ENCODE peak calls at places on chromosomes 13 and 19, in seven cellular contexts. R is heart right ventricle, W is mammary epithelial cell, D is OCI-LY7, T is psoas muscle, J is GM06990, Q is AG04449. L is an unnamed sample.

GRCh38 chr13:112444001-112444311 is 67.8 kb downstream of the SPACA7 start:
- DNase-seq in R (peak), W (peak), D (peak), T (peak), J (peak), Q (no peak), L (peak)

GRCh38 chr19:55251296-55252081 is 7.3 kb downstream of the PPP6R1 start:
- DNase-seq in R (no peak), W (no peak), D (peak), T (peak), J (no peak), Q (no peak), L (no peak)

GRCh38 chr13:111907341-111907880 is 159.5 kb upstream of the SOX1 start:
- DNase-seq in R (no peak), W (no peak), D (no peak), T (no peak), J (no peak), Q (no peak), L (no peak)

GRCh38 chr13:52348983-52349780 is 56.8 kb downstream of the THSD1 start:
- DNase-seq in R (no peak), W (peak), D (no peak), T (no peak), J (no peak), Q (no peak), L (peak)

GRCh38 chr19:18387395-18387794 is 1.4 kb downstream of the GDF15 start:
- DNase-seq in R (no peak), W (no peak), D (no peak), T (no peak), J (no peak), Q (no peak), L (no peak)

GRCh38 chr19:53912653-53913052 is 3.6 kb downstream of the CACNG7 start:
- DNase-seq in R (no peak), W (no peak), D (peak), T (no peak), J (no peak), Q (no peak), L (no peak)

GRCh38 chr19:42606660-42607351 is 12.1 kb upstream of the CEACAM8 start:
- DNase-seq in R (peak), W (peak), D (peak), T (no peak), J (no peak), Q (no peak), L (peak)

GRCh38 chr13:113535381-113535781 is 44.9 kb upstream of the DCUN1D2 start:
- DNase-seq in R (no peak), W (no peak), D (no peak), T (no peak), J (no peak), Q (no peak), L (no peak)

GRCh38 chr13:29140277-29140676 is 320.1 kb downstream of the MTUS2 start:
- DNase-seq in R (no peak), W (no peak), D (no peak), T (no peak), J (no peak), Q (peak), L (no peak)

GRCh38 chr13:73325351-73326214 is 266.8 kb downstream of the KLF5 start:
- DNase-seq in R (no peak), W (peak), D (no peak), T (no peak), J (no peak), Q (no peak), L (no peak)

GRCh38 chr13:112888238-112889111 is 80.5 kb upstream of the MCF2L start:
- DNase-seq in R (no peak), W (no peak), D (no peak), T (peak), J (no peak), Q (no peak), L (no peak)

GRCh38 chr19:18469245-18470107 is 31.5 kb upstream of the ISYNA1 start:
- DNase-seq in R (peak), W (no peak), D (peak), T (peak), J (peak), Q (no peak), L (no peak)

GRCh38 chr19:18373892-18374629 is 11.9 kb upstream of the GDF15 start:
- DNase-seq in R (peak), W (peak), D (peak), T (peak), J (peak), Q (peak), L (peak)

GRCh38 chr19:1875646-1876493 is 9.4 kb downstream of the ABHD17A start:
- DNase-seq in R (peak), W (peak), D (peak), T (peak), J (peak), Q (no peak), L (peak)

GRCh38 chr13:99275093-99275469 is 16.9 kb upstream of the GPR18 start:
- DNase-seq in R (no peak), W (peak), D (no peak), T (no peak), J (no peak), Q (peak), L (peak)

GRCh38 chr13:98892821-98893220 is 85.0 kb downstream of the DOCK9 start:
- DNase-seq in R (no peak), W (no peak), D (peak), T (no peak), J (no peak), Q (no peak), L (no peak)

GRCh38 chr13:51453308-51453958 is 597 bp upstream of the INTS6 start:
- DNase-seq in R (peak), W (no peak), D (peak), T (peak), J (peak), Q (no peak), L (no peak)

GRCh38 chr13:50993908-50994307 is 84.3 kb downstream of the RNASEH2B start:
- DNase-seq in R (no peak), W (no peak), D (no peak), T (peak), J (no peak), Q (no peak), L (no peak)

GRCh38 chr19:13622727-13623126 is 116.4 kb upstream of the CACNA1A start:
- DNase-seq in R (no peak), W (no peak), D (no peak), T (no peak), J (no peak), Q (no peak), L (no peak)

GRCh38 chr19:35734273-35734672 is 8.0 kb downstream of the IGFLR1 start:
- DNase-seq in R (no peak), W (no peak), D (no peak), T (no peak), J (no peak), Q (no peak), L (no peak)

GRCh38 chr13:67134322-67135129 is 95.6 kb downstream of the PCDH9 start:
- DNase-seq in R (no peak), W (no peak), D (peak), T (no peak), J (no peak), Q (no peak), L (no peak)

GRCh38 chr13:23254506-23254905 is 73.7 kb downstream of the SGCG start:
- DNase-seq in R (no peak), W (no peak), D (no peak), T (no peak), J (no peak), Q (no peak), L (no peak)

GRCh38 chr19:43555185-43555770 is 20.0 kb downstream of the XRCC1 start:
- DNase-seq in R (no peak), W (peak), D (peak), T (peak), J (no peak), Q (peak), L (peak)

GRCh38 chr19:47458672-47459071 is 13.0 kb downstream of the SLC8A2 start:
- DNase-seq in R (no peak), W (no peak), D (no peak), T (no peak), J (no peak), Q (no peak), L (no peak)

GRCh38 chr19:33472696-33473624 is 48.6 kb downstream of the PEPD start:
- DNase-seq in R (no peak), W (peak), D (no peak), T (no peak), J (no peak), Q (peak), L (peak)

GRCh38 chr13:76035711-76036110 is 399.6 kb downstream of the LMO7 start:
- DNase-seq in R (no peak), W (no peak), D (no peak), T (no peak), J (no peak), Q (no peak), L (no peak)

GRCh38 chr19:50906217-50906616 is 5.0 kb downstream of the KLK4 start:
- DNase-seq in R (no peak), W (no peak), D (peak), T (no peak), J (no peak), Q (no peak), L (no peak)

GRCh38 chr13:86714495-86714894 is 915.3 kb upstream of the SLITRK6 start:
- DNase-seq in R (no peak), W (no peak), D (no peak), T (no peak), J (no peak), Q (no peak), L (no peak)

GRCh38 chr13:97125051-97125809 is 96.9 kb upstream of the MBNL2 start:
- DNase-seq in R (no peak), W (peak), D (no peak), T (peak), J (peak), Q (no peak), L (peak)

GRCh38 chr19:46296722-46297431 is at the start of gene HIF3A:
- DNase-seq in R (peak), W (no peak), D (no peak), T (peak), J (no peak), Q (no peak), L (no peak)

GRCh38 chr13:40503026-40503425 is 163.4 kb downstream of the FOXO1 start:
- DNase-seq in R (no peak), W (no peak), D (no peak), T (no peak), J (no peak), Q (no peak), L (no peak)

GRCh38 chr19:17706750-17707181 is 12.5 kb upstream of the MAP1S start:
- DNase-seq in R (no peak), W (no peak), D (no peak), T (no peak), J (no peak), Q (no peak), L (peak)

GRCh38 chr19:16542894-16543498 is 759 bp upstream of the CHERP start:
- DNase-seq in R (no peak), W (no peak), D (peak), T (no peak), J (no peak), Q (no peak), L (no peak)

GRCh38 chr19:35557539-35558399 is 5.7 kb downstream of the ATP4A start:
- DNase-seq in R (peak), W (peak), D (peak), T (peak), J (peak), Q (no peak), L (no peak)

GRCh38 chr13:44819245-44819644 is 170.0 kb downstream of the NUFIP1 start:
- DNase-seq in R (no peak), W (peak), D (no peak), T (no peak), J (no peak), Q (peak), L (peak)

GRCh38 chr19:29840066-29840950 is 28.5 kb downstream of the CCNE1 start:
- DNase-seq in R (no peak), W (peak), D (no peak), T (peak), J (no peak), Q (no peak), L (no peak)

GRCh38 chr19:49085868-49086232 is 599 bp downstream of the SNRNP70 start:
- DNase-seq in R (no peak), W (no peak), D (no peak), T (no peak), J (no peak), Q (no peak), L (no peak)

GRCh38 chr19:33215438-33216197 is 10.0 kb downstream of the SLC7A10 start:
- DNase-seq in R (no peak), W (no peak), D (no peak), T (peak), J (no peak), Q (no peak), L (no peak)

GRCh38 chr19:496333-496634 is at the start of gene MADCAM1:
- DNase-seq in R (peak), W (no peak), D (no peak), T (no peak), J (no peak), Q (no peak), L (no peak)

GRCh38 chr19:58562126-58563033 is 4.0 kb upstream of the UBE2M start:
- DNase-seq in R (peak), W (peak), D (no peak), T (peak), J (peak), Q (no peak), L (no peak)
- H3K4me3 ChIP-seq in R (peak), W (no peak), D (no peak), T (peak), J (peak), Q (peak), L (peak)

DNA sequence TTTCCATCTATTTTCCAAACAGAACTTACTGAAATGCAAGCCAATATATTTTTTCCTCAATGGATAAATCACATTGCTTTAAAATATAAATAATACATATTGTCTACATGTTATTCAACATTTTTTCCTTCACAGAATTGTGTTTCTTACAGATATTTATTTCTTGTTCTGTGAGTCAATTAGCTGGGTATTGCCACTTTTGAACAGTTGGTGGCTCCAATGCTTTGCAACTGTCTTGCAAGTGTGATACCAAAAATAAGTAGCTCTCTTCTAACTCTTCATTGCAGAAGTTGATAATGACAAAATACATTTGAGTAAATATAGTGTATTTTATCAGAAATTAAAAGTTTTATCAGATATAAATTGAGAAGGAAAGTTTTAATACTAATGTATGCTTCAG is 17.1 kb upstream of the GPC5 start:
- DNase-seq in R (no peak), W (no peak), D (peak), T (no peak), J (no peak), Q (no peak), L (no peak)
- TF ChIP-seq CTCF in R (peak), W (peak), D (no peak), T (no peak), J (peak), Q (no peak), L (peak)

GRCh38 chr13:20337894-20338551 is 105.9 kb upstream of the GJB6 start:
- DNase-seq in R (no peak), W (no peak), D (no peak), T (no peak), J (no peak), Q (no peak), L (no peak)

GRCh38 chr13:20342326-20342725 is 110.2 kb upstream of the GJB6 start:
- DNase-seq in R (no peak), W (no peak), D (no peak), T (no peak), J (no peak), Q (no peak), L (no peak)

GRCh38 chr13:20336761-20337160 is 104.6 kb upstream of the GJB6 start:
- DNase-seq in R (no peak), W (no peak), D (no peak), T (no peak), J (no peak), Q (no peak), L (no peak)

GRCh38 chr13:20340759-20341161 is 108.6 kb upstream of the GJB6 start:
- DNase-seq in R (no peak), W (peak), D (no peak), T (peak), J (no peak), Q (no peak), L (no peak)

DNA sequence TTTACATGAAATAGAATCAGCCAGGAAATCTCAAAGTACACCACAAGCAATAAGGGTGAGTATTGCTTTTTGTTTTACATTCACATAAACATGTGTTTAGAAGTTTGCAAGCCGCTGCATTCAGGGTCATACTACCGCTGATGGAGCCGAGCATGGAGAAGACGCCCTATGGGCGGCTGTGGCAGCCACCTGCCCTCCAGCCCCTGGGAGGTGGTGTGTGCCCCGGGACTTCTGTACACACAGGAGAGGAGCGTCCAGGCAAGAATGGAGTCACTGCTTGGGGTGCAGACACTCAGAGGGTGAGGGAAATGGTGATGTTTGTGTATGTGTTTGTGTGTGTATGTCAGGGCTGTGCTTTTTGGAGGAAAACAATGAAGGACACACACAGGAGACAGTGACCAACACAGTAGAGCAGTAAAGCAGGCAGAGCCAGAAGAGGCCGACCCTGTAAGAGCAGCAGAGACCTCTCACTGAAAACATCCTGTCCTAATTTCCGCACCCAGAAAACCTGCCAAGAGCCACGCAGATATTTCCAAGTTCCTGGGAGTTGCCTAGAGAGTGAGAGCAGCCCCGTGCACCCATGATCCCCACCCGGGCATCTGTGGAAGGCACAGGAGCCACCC is 108.1 kb upstream of the GJB6 start:
- DNase-seq in R (no peak), W (no peak), D (no peak), T (no peak), J (no peak), Q (no peak), L (no peak)
- H3K4me3 ChIP-seq in R (no peak), W (no peak), D (no peak), T (no peak), J (no peak), Q (no peak), L (no peak)

DNA sequence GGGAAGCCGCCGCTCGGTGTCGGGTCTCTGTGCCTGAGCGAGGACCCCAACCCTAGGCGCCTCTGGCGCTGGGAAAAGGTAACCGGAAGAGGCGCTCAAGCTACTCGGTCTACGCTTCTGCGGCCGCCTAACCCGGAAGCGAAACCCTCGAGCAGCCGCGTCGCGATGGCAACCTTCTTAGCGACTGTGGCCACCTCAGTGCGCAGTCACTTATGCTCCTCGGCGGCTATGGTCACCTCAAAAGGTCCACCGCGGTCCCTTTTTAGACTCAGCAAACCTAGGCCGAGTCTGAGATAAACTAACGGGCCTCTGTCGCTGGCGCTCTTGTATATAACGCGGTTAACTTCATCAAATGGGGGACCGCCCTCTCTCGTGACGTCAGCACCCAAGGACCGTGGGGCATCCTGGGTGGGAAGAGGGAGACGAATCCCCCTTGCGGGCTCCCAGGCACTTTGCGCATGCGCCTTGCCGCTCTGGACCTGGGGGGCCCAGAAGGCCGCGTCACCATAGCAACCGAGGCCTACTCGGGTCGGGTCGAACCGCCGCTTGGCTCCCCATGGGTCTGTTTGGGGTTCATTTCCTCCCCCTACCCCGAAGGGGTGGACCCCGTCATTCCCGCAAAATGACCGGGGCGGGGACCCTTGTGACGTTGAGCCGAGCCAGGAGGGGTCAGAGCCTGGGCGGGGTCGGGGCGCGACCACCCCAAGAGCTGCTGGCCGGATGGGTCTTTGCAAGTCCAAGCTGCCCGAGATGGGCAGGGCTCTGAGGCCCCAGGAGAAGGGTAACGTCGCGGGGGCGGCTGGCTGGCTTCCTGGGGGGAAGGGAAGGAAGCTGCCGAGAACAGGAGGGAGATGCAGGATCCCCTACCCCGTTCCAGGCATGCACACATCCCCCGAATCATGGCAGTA is at the start of gene GTF2F1:
- DNase-seq in R (peak), W (peak), D (peak), T (peak), J (peak), Q (peak), L (peak)
- TF ChIP-seq CTCF in R (peak), W (peak), D (peak), T (no peak), J (peak), Q (peak), L (no peak)

DNA sequence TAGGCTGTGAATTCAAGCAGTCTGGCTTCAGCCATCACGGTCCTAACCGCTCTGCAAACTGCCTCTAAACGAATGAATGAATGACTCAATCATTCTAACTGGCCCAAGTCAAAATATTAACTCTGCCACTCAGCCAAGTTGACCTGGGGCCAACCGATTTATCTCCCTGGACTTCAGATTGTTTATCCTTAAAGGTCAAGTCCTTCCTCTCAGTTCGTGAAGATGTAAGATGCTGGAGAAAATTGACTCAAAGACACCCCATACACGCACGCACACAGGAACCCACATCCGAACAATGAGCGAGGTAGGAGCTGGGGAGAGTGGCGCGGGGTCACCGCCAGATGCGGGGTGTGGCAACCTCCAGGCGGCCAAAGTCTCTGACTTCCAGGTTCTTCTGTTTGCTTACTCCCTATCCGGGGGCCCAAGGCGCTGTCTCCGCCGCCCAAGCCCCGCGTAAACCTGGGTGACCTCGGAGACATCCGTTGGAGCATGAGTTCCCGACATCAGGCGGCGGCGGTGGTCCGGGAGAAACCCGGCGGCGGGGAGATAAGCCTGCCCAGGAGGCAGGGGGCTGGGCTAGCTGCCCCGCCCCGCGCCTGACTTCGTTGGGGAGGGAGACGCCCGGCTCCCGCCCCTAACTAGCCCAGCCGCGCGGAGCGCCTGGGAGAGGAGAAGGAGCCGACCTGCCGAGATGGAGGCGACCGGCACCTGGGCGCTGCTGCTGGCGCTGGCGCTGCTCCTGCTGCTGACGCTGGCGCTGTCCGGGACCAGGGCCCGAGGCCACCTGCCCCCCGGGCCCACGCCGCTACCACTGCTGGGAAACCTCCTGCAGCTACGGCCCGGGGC is at the start of gene CYP2S1:
- DNase-seq in R (no peak), W (peak), D (no peak), T (no peak), J (no peak), Q (no peak), L (no peak)
- H3K4me3 ChIP-seq in R (no peak), W (peak), D (no peak), T (peak), J (peak), Q (peak), L (peak)

L was measured in HFF-Myc.